ENCODE peak calls at places on chromosome 12, in nine cellular contexts. F is left lung, H is body of pancreas, N is PC-3, W is MM.1S, V is progenitor cell of endocrine pancreas, S is ovary, J is right atrium auricular region, D is fibroblast of the aortic adventitia. E is an unnamed sample.

GRCh38 chr12:117900561-117900960 is 68.2 kb downstream of the KSR2 start:
- DNase-seq in N (peak), S (no peak), H (no peak), F (no peak), V (no peak), D (no peak), J (no peak), W (no peak), E (no peak)

GRCh38 chr12:109698820-109699219 is 14.8 kb upstream of the FAM222A start:
- DNase-seq in W (no peak), J (no peak), S (no peak), H (no peak), F (no peak), V (no peak), N (no peak), D (no peak), E (no peak)

GRCh38 chr12:30953946-30954766 is 27.6 kb downstream of the TSPAN11 start:
- DNase-seq in D (no peak), S (no peak), W (no peak), V (no peak), F (no peak), N (peak), J (no peak), H (no peak), E (no peak)

GRCh38 chr12:9760699-9761406 is at the start of gene CD69:
- DNase-seq in S (no peak), H (no peak), N (no peak), J (no peak), V (no peak), F (no peak), W (no peak), D (no peak), E (no peak)

GRCh38 chr12:104793280-104793679 is 164.8 kb downstream of the SLC41A2 start:
- DNase-seq in J (no peak), W (no peak), S (peak), H (no peak), F (no peak), D (peak), V (no peak), N (no peak), E (no peak)

GRCh38 chr12:30823140-30823669 is 68.5 kb upstream of the CAPRIN2 start:
- DNase-seq in W (no peak), S (peak), D (peak), F (peak), J (peak), H (peak), V (peak), N (no peak), E (no peak)

GRCh38 chr12:1421091-1421902 is 173.1 kb downstream of the FBXL14 start:
- DNase-seq in W (no peak), J (no peak), F (no peak), S (no peak), D (no peak), V (no peak), N (no peak), H (no peak), E (no peak)

GRCh38 chr12:65510584-65511050 is 232.1 kb downstream of the MSRB3 start:
- DNase-seq in N (no peak), D (no peak), J (peak), V (peak), S (peak), H (peak), F (no peak), W (no peak), E (no peak)

DNA sequence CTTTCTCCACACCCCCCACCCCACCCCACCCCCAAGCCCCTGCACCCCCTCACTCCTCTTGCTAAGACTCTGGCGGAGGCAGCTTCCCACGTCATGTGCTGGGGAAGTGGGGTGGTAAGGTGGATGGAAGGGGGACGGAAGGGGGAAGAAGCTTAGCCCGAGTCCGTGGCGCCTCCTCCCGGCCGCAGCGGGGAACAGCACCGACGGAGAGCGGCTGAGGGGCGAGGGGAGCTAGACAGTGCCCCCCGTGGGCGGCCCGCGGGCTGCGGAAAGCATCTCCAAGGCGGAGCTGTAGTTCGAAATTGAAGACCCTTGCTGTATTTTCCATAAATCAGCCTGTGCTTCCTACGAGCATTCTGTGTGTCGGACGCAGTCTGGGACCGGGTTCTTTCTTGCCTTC is 608 bp upstream of the GRIN2B start:
- DNase-seq in J (no peak), W (no peak), N (no peak), H (no peak), S (no peak), V (peak), D (no peak), F (no peak), E (no peak)
- TF ChIP-seq CTCF in J (peak), W (peak), N (no peak), H (no peak), S (no peak), V (peak), D (no peak), F (no peak), E (no peak)

GRCh38 chr12:108575199-108575912 is 13.0 kb downstream of the ISCU start:
- DNase-seq in N (no peak), J (no peak), D (peak), V (no peak), S (no peak), W (no peak), H (no peak), F (no peak), E (no peak)
- TF ChIP-seq CTCF in N (no peak), J (no peak), D (no peak), V (no peak), S (no peak), W (no peak), H (no peak), F (no peak), E (no peak)

DNA sequence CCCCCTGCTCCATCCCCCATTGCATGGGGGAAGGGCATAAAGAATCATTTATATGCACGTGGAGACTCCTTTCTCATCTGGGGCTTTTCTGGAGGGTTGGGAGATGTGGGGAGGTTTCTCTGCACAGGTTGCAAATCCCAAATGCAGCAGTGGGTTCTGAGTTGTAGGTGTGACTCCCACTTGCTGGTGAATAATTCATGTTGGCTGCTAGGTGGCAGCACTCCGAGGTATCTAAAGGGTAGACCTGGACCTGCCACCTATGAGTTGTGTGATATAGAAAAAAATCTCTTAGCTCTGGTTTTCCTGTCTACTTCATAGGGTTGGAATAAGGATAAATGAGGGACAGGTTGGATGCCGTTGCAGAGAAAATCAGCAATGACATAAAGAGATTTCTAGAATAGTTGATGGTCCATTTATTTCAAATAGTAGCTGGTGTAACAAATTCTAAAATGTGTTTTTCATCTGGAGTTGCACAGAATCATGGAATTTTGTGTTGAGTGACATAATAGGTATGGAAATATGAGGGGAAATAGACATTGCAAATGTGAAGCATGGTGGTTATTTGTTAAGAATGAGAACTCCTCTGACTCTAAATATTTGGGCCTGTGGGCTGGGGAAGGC is 4.6 kb downstream of the MARCHF9 start:
- DNase-seq in J (no peak), H (peak), S (no peak), N (peak), D (no peak), F (no peak), W (peak), V (no peak), E (no peak)
- TF ChIP-seq CTCF in J (peak), H (peak), S (no peak), N (peak), D (peak), F (peak), W (peak), V (peak), E (peak)

DNA sequence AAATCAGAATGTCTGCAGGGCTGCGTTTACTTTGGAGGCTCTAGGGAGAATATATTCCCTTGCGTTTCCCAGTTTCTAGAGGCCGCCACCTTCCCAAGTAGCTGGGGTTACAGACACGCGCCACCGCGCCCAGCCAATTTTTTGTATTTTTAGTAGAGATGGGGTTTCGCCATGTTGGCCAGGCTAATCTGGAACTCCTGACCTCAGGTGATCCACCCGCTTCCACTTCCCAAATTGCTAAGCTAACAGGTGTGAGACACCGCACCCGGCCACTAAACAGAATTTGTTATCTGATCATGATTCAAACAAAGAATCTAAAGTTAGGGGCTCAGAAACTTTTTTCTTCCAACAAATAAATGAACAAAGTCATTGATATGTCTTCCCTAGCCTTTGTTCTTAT is 114.6 kb downstream of the PPHLN1 start:
- DNase-seq in N (no peak), H (no peak), D (no peak), S (no peak), V (no peak), W (no peak), J (no peak), F (no peak), E (no peak)
- TF ChIP-seq CTCF in N (no peak), H (no peak), D (no peak), S (no peak), V (no peak), W (no peak), J (no peak), F (no peak), E (no peak)

GRCh38 chr12:99137124-99137845 is 492.2 kb downstream of the APAF1 start:
- DNase-seq in J (no peak), N (no peak), S (no peak), V (no peak), W (no peak), D (no peak), H (no peak), F (no peak), E (no peak)
- TF ChIP-seq CTCF in J (no peak), N (no peak), S (no peak), V (no peak), W (no peak), D (no peak), H (no peak), F (no peak), E (no peak)

GRCh38 chr12:107328442-107329133 is 235.2 kb upstream of the CRY1 start:
- DNase-seq in J (no peak), V (no peak), D (peak), F (no peak), W (no peak), H (no peak), S (no peak), N (peak), E (no peak)

GRCh38 chr12:107327783-107328182 is 234.4 kb upstream of the CRY1 start:
- DNase-seq in S (no peak), J (no peak), D (no peak), W (no peak), N (no peak), V (no peak), H (no peak), F (no peak), E (no peak)

GRCh38 chr12:107325075-107325474 is 231.7 kb upstream of the CRY1 start:
- DNase-seq in H (no peak), W (no peak), V (no peak), S (no peak), J (no peak), N (no peak), F (no peak), D (no peak), E (no peak)

GRCh38 chr12:107329569-107330324 is 236.4 kb upstream of the CRY1 start:
- DNase-seq in W (no peak), S (no peak), V (no peak), H (no peak), J (no peak), N (peak), F (no peak), D (peak), E (no peak)

DNA sequence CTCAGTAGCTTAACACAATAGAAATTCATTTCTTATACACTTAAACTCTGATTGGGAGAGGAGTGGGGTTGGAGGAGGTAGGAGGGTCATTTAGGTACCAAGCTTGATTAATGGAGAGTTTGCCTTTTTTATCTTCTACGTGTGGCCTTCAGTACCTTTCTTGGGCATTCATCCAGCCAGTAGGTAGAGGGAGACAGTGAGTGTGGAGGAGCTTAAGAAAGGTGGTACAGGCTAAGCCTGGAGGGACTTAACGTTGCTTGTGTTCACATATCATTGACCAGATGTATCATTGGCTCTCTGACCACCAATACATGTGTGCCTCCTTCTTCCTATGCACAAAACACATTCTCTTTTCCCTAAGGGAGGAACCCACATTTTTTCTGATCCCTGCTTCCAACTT is 232.9 kb upstream of the CRY1 start:
- DNase-seq in V (no peak), N (no peak), W (no peak), H (no peak), F (no peak), S (no peak), J (no peak), D (no peak), E (no peak)
- TF ChIP-seq CTCF in V (no peak), N (peak), W (no peak), H (no peak), F (no peak), S (no peak), J (no peak), D (no peak), E (no peak)

DNA sequence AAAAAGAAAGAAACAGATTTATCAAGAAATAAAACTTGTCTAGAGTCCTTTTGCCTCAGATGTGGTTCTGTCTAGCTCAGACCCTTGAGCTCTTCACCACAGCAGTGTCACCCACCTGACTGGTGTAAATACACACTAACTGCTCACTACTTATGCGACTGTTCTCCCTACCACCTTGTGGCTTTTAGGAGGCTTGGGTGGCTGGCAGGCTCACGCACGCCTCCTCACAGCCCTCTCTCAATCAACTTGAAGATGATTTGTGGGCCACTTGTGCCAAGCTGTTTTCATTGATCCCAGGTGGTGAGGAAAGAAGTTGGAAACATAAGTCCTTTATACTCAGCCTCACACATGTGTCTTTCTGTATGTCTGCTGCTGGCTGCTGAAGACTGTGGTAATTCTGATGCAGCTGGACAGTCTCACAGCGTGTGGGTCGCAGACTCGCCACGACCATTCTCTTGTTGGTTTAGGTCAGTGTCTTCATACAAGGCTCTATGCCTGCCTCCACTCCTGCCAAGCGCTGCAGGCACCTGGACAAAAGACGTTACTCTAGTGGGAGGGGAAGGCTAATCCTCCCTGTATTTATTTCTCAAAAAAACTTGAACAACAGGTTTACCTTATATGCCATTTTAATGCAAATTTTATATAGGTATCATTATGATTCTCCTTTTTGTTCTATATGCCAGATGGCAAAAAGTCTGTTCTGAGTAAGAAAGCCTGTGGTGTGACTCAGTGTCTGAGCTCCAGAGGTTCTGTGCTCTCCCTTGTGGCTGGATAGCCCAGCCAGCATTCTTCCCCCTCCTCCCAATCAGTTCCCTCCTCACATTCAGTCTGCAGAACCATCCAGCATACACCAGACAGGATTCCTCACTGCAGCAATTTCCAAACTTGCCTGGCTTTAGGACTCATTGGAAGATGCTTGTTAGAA is 115.5 kb downstream of the DIP2B start:
- DNase-seq in W (no peak), V (no peak), J (no peak), N (peak), S (no peak), H (no peak), D (peak), F (no peak), E (peak)
- TF ChIP-seq CTCF in W (no peak), V (no peak), J (no peak), N (peak), S (no peak), H (no peak), D (peak), F (no peak), E (peak)

DNA sequence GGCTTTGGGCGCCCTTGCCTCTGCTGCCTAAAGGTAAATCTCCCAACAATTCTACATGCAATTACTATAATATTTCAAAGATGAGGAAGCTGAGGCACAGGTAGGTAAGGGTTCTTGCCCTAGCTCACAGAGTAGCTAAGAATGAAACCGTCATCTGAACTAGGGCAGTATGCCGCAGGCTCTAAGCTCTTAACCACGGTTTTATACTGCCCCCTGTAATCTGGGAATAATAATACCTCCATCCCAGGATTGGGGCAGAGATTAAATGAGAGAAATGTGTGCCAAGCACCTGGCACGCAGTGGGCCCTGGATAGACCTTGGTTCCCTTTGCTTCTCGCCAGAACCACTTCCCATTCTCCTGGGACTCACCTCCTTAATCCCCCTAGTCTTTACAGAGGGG is 1.5 kb upstream of the HRK start:
- DNase-seq in H (no peak), W (no peak), D (peak), V (no peak), N (peak), J (no peak), S (no peak), F (no peak), E (no peak)
- TF ChIP-seq CTCF in H (no peak), W (no peak), D (peak), V (no peak), N (peak), J (peak), S (no peak), F (no peak), E (peak)

E was measured in RWPE2.